ENCODE peak calls at places on chromosomes 3 and 15, in seven cellular contexts. H is CD8-positive, alpha-beta memory T cell; G is HFF-Myc; A is heart left ventricle; O is GM23338; J is AG04449; S is fibroblast of mammary gland. P is an unnamed sample.

GRCh38 chr3:49199244-49199899 is 28.0 kb downstream of the KLHDC8B start:
- DNase-seq in H (no peak), G (no peak), A (peak; percentile 94), O (peak; percentile 96), J (no peak), S (peak; percentile 87), P (peak; percentile 87)

GRCh38 chr15:72912121-72912520 is 128.6 kb upstream of the ADPGK start:
- DNase-seq in H (no peak), G (no peak), A (no peak), O (no peak), J (no peak), S (no peak), P (no peak)

GRCh38 chr3:42118762-42119361 is 27.7 kb downstream of the TRAK1 start:
- DNase-seq in H (no peak), G (no peak), A (peak; percentile 14), O (peak; percentile 80), J (no peak), S (peak; percentile 48), P (peak; percentile 10)

GRCh38 chr15:82894971-82895520 is 57.5 kb downstream of the HOMER2 start:
- DNase-seq in H (no peak), G (peak; percentile 9), A (no peak), O (peak; percentile 74), J (no peak), S (no peak), P (no peak)

GRCh38 chr15:74319596-74320357 is 47.7 kb downstream of the CYP11A1 start:
- DNase-seq in H (no peak), G (no peak), A (no peak), O (peak; percentile 83), J (no peak), S (no peak), P (no peak)

GRCh38 chr15:57797608-57798267 is 91.2 kb downstream of the POLR2M start:
- DNase-seq in H (no peak), G (no peak), A (no peak), O (no peak), J (no peak), S (no peak), P (no peak)

GRCh38 chr15:74127954-74128784 is 2.2 kb upstream of the ISLR2 start:
- DNase-seq in H (no peak), G (no peak), A (peak; percentile 65), O (peak; percentile 50), J (no peak), S (no peak), P (no peak)

GRCh38 chr15:58410353-58410752 is 21.4 kb upstream of the LIPC start:
- DNase-seq in H (peak; percentile 67), G (no peak), A (no peak), O (no peak), J (no peak), S (peak; percentile 27), P (peak; percentile 36)

GRCh38 chr3:196193738-196194541 is 17.3 kb downstream of the ZDHHC19 start:
- DNase-seq in H (peak; percentile 42), G (no peak), A (peak; percentile 84), O (no peak), J (no peak), S (no peak), P (no peak)

GRCh38 chr15:91234759-91235158 is 134.7 kb downstream of the SV2B start:
- DNase-seq in H (no peak), G (no peak), A (no peak), O (no peak), J (no peak), S (no peak), P (no peak)

GRCh38 chr3:185153170-185153733 is 392 bp upstream of the C3orf70 start:
- DNase-seq in H (no peak), G (no peak), A (no peak), O (peak; percentile 80), J (no peak), S (no peak), P (no peak)

GRCh38 chr15:29668120-29668602 is 154.1 kb downstream of the TJP1 start:
- DNase-seq in H (no peak), G (peak; percentile 56), A (peak; percentile 71), O (peak; percentile 96), J (no peak), S (peak; percentile 89), P (peak; percentile 73)

GRCh38 chr3:195540526-195540925 is 2.6 kb downstream of the PPP1R2 start:
- DNase-seq in H (no peak), G (no peak), A (no peak), O (no peak), J (no peak), S (no peak), P (no peak)

GRCh38 chr3:37466660-37467359 is 292.4 kb upstream of the LRRFIP2 start:
- DNase-seq in H (no peak), G (no peak), A (no peak), O (no peak), J (no peak), S (no peak), P (no peak)

GRCh38 chr3:113287818-113288648 is 76.7 kb downstream of the BOC start:
- DNase-seq in H (no peak), G (peak; percentile 58), A (no peak), O (peak; percentile 81), J (no peak), S (peak; percentile 77), P (peak; percentile 84)

GRCh38 chr3:52495777-52496602 is 852 bp downstream of the STAB1 start:
- DNase-seq in H (no peak), G (no peak), A (no peak), O (no peak), J (no peak), S (peak; percentile 80), P (peak; percentile 81)

GRCh38 chr15:65208656-65209055 is 2.6 kb downstream of the CILP start:
- DNase-seq in H (no peak), G (no peak), A (no peak), O (no peak), J (no peak), S (no peak), P (no peak)

GRCh38 chr15:70854669-70854976 is 666 bp upstream of the LARP6 start:
- DNase-seq in H (no peak), G (no peak), A (no peak), O (peak; percentile 26), J (no peak), S (peak; percentile 81), P (peak; percentile 79)
- H3K4me3 ChIP-seq in H (no peak overlapping the region), G (peak overlapping the region; percentile 84), A (peak overlapping the region; percentile 69), O (peak overlapping the region; percentile 87), J (peak overlapping the region; percentile 89), S (peak overlapping the region; percentile 60), P (peak overlapping the region; percentile 92)

GRCh38 chr3:47850062-47850802 is 47.3 kb downstream of the DHX30 start:
- DNase-seq in H (no peak), G (no peak), A (no peak), O (peak; percentile 54), J (no peak), S (peak; percentile 43), P (peak; percentile 72)

GRCh38 chr3:47852604-47853397 is 49.9 kb downstream of the DHX30 start:
- DNase-seq in H (no peak), G (no peak), A (no peak), O (no peak), J (no peak), S (no peak), P (no peak)

GRCh38 chr3:47849186-47850061 is 46.5 kb downstream of the DHX30 start:
- DNase-seq in H (no peak), G (no peak), A (no peak), O (no peak), J (no peak), S (no peak), P (no peak)

GRCh38 chr3:47851888-47852603 is 49.1 kb downstream of the DHX30 start:
- DNase-seq in H (no peak), G (no peak), A (no peak), O (no peak), J (no peak), S (no peak), P (no peak)

DNA sequence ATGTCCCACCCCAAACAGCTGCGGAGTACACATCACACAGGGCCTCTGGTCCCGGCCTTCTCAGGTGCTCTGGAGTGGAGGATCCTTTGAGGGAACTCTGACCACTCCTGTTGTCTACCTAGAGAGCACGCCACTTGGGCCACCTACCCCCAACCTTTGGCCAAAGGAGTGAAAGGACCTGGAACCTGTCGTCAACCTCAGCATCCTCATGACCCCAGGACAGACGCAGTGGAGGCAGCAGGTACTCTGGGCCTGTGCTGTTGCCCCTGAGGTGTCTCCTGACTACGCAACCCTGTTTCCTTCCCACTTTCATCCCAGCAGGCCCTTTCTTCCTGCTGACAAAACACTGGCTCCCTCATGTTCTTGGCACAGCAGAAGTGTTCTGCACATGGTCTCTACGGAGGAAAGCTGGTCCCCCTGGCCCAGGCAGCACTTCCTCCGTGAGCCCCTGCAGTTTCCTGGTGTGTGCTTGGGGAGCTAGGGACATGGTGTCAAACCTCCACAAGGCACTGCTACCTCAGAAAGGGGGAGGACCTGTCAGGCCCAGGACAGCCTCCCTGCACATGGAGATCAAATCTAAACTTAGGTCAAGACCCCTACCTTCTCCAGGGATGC is 48.0 kb downstream of the DHX30 start:
- DNase-seq in H (no peak), G (no peak), A (no peak), O (no peak), J (no peak), S (no peak), P (no peak)
- H3K4me3 ChIP-seq in H (no peak overlapping the region), G (no peak overlapping the region), A (no peak overlapping the region), O (no peak overlapping the region), J (no peak overlapping the region), S (no peak overlapping the region), P (no peak overlapping the region)

GRCh38 chr15:69313437-69314000 is 14.8 kb downstream of the PAQR5 start:
- DNase-seq in H (no peak), G (no peak), A (no peak), O (no peak), J (no peak), S (no peak), P (no peak)
- H3K4me3 ChIP-seq in H (no peak overlapping the region), G (no peak overlapping the region), A (no peak overlapping the region), O (no peak overlapping the region), J (no peak overlapping the region), S (no peak overlapping the region), P (no peak overlapping the region)

GRCh38 chr3:129432036-129432435 is 3.6 kb upstream of the EFCAB12 start:
- DNase-seq in H (no peak), G (no peak), A (no peak), O (no peak), J (no peak), S (no peak), P (no peak)

GRCh38 chr3:129428382-129429079 is at the start of gene EFCAB12:
- DNase-seq in H (peak; percentile 91), G (peak; percentile 72), A (peak; percentile 98), O (peak; percentile 99), J (peak; percentile 33), S (peak; percentile 88), P (peak; percentile 91)

GRCh38 chr3:129429597-129429996 is 1.2 kb upstream of the EFCAB12 start:
- DNase-seq in H (no peak), G (no peak), A (no peak), O (peak; percentile 63), J (no peak), S (no peak), P (no peak)

GRCh38 chr3:129428020-129428381 is 435 bp downstream of the EFCAB12 start:
- DNase-seq in H (no peak), G (no peak), A (no peak), O (peak; percentile 39), J (no peak), S (no peak), P (no peak)

DNA sequence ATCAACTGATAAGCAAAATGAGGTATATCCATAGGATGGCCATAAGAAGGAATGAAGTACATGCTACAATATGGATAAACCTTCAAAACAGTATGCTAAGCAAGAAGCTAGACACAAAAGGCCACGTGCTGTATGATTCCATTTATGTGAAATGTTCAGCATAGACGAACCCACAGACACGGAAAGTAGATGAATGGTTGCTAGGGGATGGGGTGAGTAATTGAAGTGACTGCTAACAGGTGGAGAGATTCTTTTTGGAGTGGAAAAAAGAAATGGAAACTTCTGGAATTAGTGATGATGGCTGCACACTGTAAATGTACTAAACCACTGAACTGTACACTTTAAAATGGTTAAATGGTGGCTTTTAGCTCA is 630 bp upstream of the EFCAB12 start:
- DNase-seq in H (no peak), G (no peak), A (no peak), O (no peak), J (no peak), S (no peak), P (no peak)
- H3K4me3 ChIP-seq in H (no peak overlapping the region), G (no peak overlapping the region), A (peak overlapping the region; percentile 62), O (peak overlapping the region; percentile 20), J (no peak overlapping the region), S (no peak overlapping the region), P (no peak overlapping the region)